ENCODE peak calls at places on chromosomes 12 and 14, in six cellular contexts. H, G, I, S, M and B are unnamed samples.

GRCh38 chr12:68871899-68872298 is 61.1 kb downstream of the CPM start:
- DNase-seq in M (no peak), H (no peak), S (peak), I (peak), G (peak), B (no peak)

GRCh38 chr14:34098045-34098984 is 147.4 kb upstream of the EGLN3 start:
- DNase-seq in M (no peak), I (peak), G (peak), S (peak), H (no peak), B (no peak)

GRCh38 chr14:76947838-76948184 is 80.7 kb downstream of the IRF2BPL start:
- DNase-seq in G (no peak), H (no peak), I (no peak), M (no peak), S (no peak), B (no peak)

GRCh38 chr12:71521125-71521524 is 81.5 kb downstream of the LGR5 start:
- DNase-seq in S (no peak), M (no peak), I (no peak), H (no peak), G (no peak), B (no peak)

GRCh38 chr14:54593860-54594259 is 26.9 kb downstream of the SAMD4A start:
- DNase-seq in I (no peak), M (no peak), S (peak), G (peak), H (no peak), B (no peak)

GRCh38 chr14:76761198-76761848 is at the start of gene VASH1:
- DNase-seq in M (no peak), S (peak), G (peak), I (peak), H (peak), B (no peak)

GRCh38 chr12:48002179-48002601 is 2.1 kb downstream of the COL2A1 start:
- DNase-seq in H (no peak), M (no peak), I (no peak), S (no peak), G (no peak), B (no peak)

GRCh38 chr14:73977896-73978295 is 27.8 kb downstream of the COQ6 start:
- DNase-seq in M (peak), G (peak), I (no peak), H (no peak), S (peak), B (no peak)

GRCh38 chr12:56087220-56087619 is 7.3 kb downstream of the ERBB3 start:
- DNase-seq in M (no peak), G (no peak), I (peak), H (no peak), S (peak), B (no peak)

GRCh38 chr14:53663709-53664108 is 292.9 kb downstream of the BMP4 start:
- DNase-seq in S (no peak), G (peak), I (peak), M (no peak), H (no peak), B (no peak)

GRCh38 chr12:91178801-91179200 is 3.8 kb downstream of the DCN start:
- DNase-seq in I (no peak), M (no peak), S (no peak), G (no peak), H (no peak), B (no peak)

GRCh38 chr12:91180162-91180561 is 2.5 kb downstream of the DCN start:
- DNase-seq in I (no peak), S (no peak), H (no peak), G (no peak), M (no peak), B (no peak)

GRCh38 chr12:91177380-91177779 is 5.2 kb downstream of the DCN start:
- DNase-seq in G (no peak), S (no peak), M (no peak), I (no peak), H (no peak), B (no peak)

GRCh38 chr12:91179315-91179714 is 3.3 kb downstream of the DCN start:
- DNase-seq in H (no peak), I (no peak), G (peak), S (peak), M (no peak), B (no peak)

GRCh38 chr12:91178139-91178561 is 4.5 kb downstream of the DCN start:
- DNase-seq in I (peak), G (peak), H (no peak), S (peak), M (no peak), B (no peak)
- TF ChIP-seq CTCF in I (peak), G (peak), H (peak), S (peak), M (peak), B (peak)

GRCh38 chr12:6563448-6564050 is 4.5 kb downstream of the NOP2 start:
- DNase-seq in S (peak), M (no peak), G (peak), H (peak), I (peak), B (no peak)
- TF ChIP-seq CTCF in S (peak), M (peak), G (peak), H (peak), I (peak), B (peak)

GRCh38 chr12:66103011-66103913 is 27.3 kb downstream of the LLPH start:
- DNase-seq in H (no peak), I (peak), M (no peak), S (no peak), G (no peak), B (no peak)
- TF ChIP-seq CTCF in H (peak), I (no peak), M (no peak), S (peak), G (peak), B (peak)

GRCh38 chr14:22558221-22558913 is 30.7 kb downstream of the DAD1 start:
- DNase-seq in G (no peak), H (no peak), S (no peak), I (no peak), M (no peak), B (no peak)
- TF ChIP-seq CTCF in G (peak), H (peak), S (peak), I (no peak), M (peak), B (peak)

GRCh38 chr12:108338915-108339657 is at the start of gene CMKLR1:
- DNase-seq in H (no peak), S (no peak), M (no peak), G (no peak), I (no peak), B (no peak)
- TF ChIP-seq CTCF in H (no peak), S (no peak), M (no peak), G (no peak), I (no peak), B (no peak)

GRCh38 chr14:49620182-49621113 is at the start of the genes MGAT2 and RPL36AL:
- DNase-seq in I (peak), H (peak), M (peak), S (peak), G (peak), B (peak)

GRCh38 chr14:49623387-49623786 is 2.8 kb downstream of the MGAT2 start:
- DNase-seq in I (no peak), M (no peak), S (no peak), G (no peak), H (no peak), B (no peak)

GRCh38 chr14:49619730-49620129 is 696 bp downstream of the RPL36AL start:
- DNase-seq in H (no peak), G (no peak), S (no peak), I (no peak), M (no peak), B (no peak)

GRCh38 chr14:49622022-49622607 is 1.5 kb downstream of the MGAT2 start:
- DNase-seq in G (no peak), H (no peak), M (no peak), I (no peak), S (no peak), B (no peak)

DNA sequence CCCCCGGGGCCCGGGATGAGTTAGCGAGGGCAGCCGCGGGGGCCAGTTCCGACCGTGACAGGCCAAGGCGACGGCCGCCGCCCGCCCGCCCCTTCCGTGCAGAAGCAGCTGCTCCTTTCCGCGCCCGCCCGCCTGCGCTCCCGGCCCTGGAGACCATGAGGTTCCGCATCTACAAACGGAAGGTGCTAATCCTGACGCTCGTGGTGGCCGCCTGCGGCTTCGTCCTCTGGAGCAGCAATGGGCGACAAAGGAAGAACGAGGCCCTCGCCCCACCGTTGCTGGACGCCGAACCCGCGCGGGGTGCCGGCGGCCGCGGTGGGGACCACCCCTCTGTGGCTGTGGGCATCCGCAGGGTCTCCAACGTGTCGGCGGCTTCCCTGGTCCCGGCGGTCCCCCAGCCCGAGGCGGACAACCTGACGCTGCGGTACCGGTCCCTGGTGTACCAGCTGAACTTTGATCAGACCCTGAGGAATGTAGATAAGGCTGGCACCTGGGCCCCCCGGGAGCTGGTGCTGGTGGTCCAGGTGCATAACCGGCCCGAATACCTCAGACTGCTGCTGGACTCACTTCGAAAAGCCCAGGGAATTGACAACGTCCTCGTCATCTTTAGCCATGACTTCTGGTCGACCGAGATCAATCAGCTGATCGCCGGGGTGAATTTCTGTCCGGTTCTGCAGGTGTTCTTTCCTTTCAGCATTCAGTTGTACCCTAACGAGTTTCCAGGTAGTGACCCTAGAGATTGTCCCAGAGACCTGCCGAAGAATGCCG is 699 bp downstream of the MGAT2 start:
- DNase-seq in G (peak), I (peak), S (no peak), H (peak), M (no peak), B (no peak)
- TF ChIP-seq CTCF in G (no peak), I (no peak), S (no peak), H (peak), M (no peak), B (no peak)

GRCh38 chr14:91267965-91268437 is 23.5 kb upstream of the GPR68 start:
- DNase-seq in H (no peak), S (no peak), G (no peak), M (no peak), I (no peak), B (no peak)
- TF ChIP-seq CTCF in H (no peak), S (no peak), G (no peak), M (no peak), I (no peak), B (no peak)

GRCh38 chr14:75050852-75051555 is at the start of gene MLH3:
- DNase-seq in G (peak), M (no peak), I (peak), H (peak), S (peak), B (no peak)

GRCh38 chr14:75049731-75050201 is 1.5 kb downstream of the MLH3 start:
- DNase-seq in H (no peak), G (peak), S (no peak), M (no peak), I (no peak), B (no peak)

GRCh38 chr14:75049136-75049535 is 2.1 kb downstream of the MLH3 start:
- DNase-seq in H (no peak), G (no peak), I (no peak), S (no peak), M (no peak), B (no peak)

GRCh38 chr14:75053396-75054289 is 2.4 kb upstream of the MLH3 start:
- DNase-seq in H (no peak), G (peak), S (no peak), M (no peak), I (no peak), B (no peak)

GRCh38 chr14:75051556-75051899 is 261 bp upstream of the MLH3 start:
- DNase-seq in G (no peak), S (no peak), I (no peak), M (no peak), H (no peak), B (no peak)
- TF ChIP-seq CTCF in G (no peak), S (no peak), I (no peak), M (no peak), H (no peak), B (no peak)

DNA sequence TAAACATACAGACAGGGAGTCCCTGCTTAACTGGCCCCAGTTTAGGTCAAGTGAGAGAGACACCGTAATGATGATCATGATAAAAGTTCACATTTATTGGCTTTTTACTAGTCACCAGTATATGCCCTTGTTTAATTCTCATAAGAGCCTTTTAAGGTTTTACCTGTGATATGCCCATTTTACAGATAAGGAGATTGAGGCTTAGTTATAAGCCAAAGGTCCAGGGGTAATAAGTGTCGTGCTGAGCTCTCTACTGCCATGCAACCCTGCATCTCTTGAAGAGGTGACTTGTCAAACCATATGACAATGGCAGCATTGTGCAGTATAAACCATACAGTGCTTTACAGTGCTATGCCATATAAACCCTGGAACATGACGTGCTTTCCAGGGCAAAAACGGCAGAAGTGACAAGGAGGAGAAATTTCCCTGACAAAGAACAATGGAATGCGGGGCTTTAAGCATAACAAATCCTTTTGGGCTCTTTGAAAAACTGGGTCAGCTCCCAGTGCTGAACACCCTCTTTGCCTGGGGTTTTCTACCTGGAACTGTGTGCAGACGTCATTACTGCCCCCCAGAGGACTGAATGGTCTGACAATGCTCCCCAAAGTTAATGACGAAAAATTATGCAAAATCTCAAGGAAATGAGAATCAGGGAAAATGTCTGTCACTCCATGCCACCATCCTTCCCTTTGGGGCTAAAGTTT is 59.7 kb upstream of the C14orf132 start:
- DNase-seq in S (no peak), G (no peak), I (no peak), H (no peak), M (no peak), B (no peak)
- TF ChIP-seq CTCF in S (no peak), G (no peak), I (no peak), H (peak), M (no peak), B (peak)